ENCODE peak calls at places on chromosomes 4 and X, in ten cellular contexts. X, Y, H, O, L, Z, I, A, K and P are unnamed samples.

GRCh38 chrX:138886769-138887168 is 175.3 kb upstream of the FGF13 start:
- DNase-seq in Z (peak), X (peak), H (no peak), Y (no peak), I (no peak), K (no peak), L (no peak), O (no peak), A (no peak), P (no peak)

GRCh38 chrX:109856974-109857373 is 123.9 kb upstream of the ACSL4 start:
- DNase-seq in Z (no peak), K (no peak), X (peak), H (no peak), A (no peak), L (peak), I (peak), Y (peak), O (peak), P (no peak)

GRCh38 chr4:99219072-99219471 is at the start of gene ADH6:
- DNase-seq in Z (no peak), Y (no peak), A (no peak), L (no peak), K (no peak), I (no peak), X (no peak), O (no peak), H (no peak), P (no peak)

GRCh38 chr4:150280081-150280950 is 202.1 kb downstream of the DCLK2 start:
- DNase-seq in Z (peak), I (no peak), O (no peak), L (peak), K (peak), Y (peak), H (peak), A (no peak), X (peak), P (no peak)

GRCh38 chr4:184097240-184097619 is 120.4 kb downstream of the ENPP6 start:
- DNase-seq in X (peak), L (peak), Y (no peak), A (peak), H (peak), K (no peak), O (peak), Z (peak), I (no peak), P (peak)

GRCh38 chr4:86664959-86665358 is 70.8 kb downstream of the PTPN13 start:
- DNase-seq in K (peak), Y (peak), L (no peak), O (no peak), X (peak), I (no peak), A (no peak), H (peak), Z (peak), P (no peak)

GRCh38 chr4:109739547-109739946 is 9.7 kb upstream of the PLA2G12A start:
- DNase-seq in X (peak), L (no peak), Y (peak), O (no peak), A (no peak), Z (peak), H (no peak), I (no peak), K (no peak), P (no peak)

GRCh38 chr4:140637836-140638235 is 69.1 kb upstream of the UCP1 start:
- DNase-seq in Y (peak), O (peak), H (peak), I (peak), L (peak), A (no peak), X (peak), Z (peak), K (no peak), P (no peak)

GRCh38 chr4:20254517-20255250 is 3.0 kb downstream of the SLIT2 start:
- DNase-seq in H (peak), Z (no peak), L (no peak), O (no peak), A (peak), I (no peak), Y (peak), K (peak), X (peak), P (peak)

GRCh38 chrX:108362026-108362425 is 76.2 kb downstream of the COL4A6 start:
- DNase-seq in L (no peak), H (no peak), O (no peak), Y (no peak), A (no peak), K (no peak), I (no peak), Z (no peak), X (no peak), P (no peak)

GRCh38 chr4:119570401-119570800 is 58.2 kb downstream of the PDE5A start:
- DNase-seq in H (peak), Z (no peak), K (peak), L (no peak), I (no peak), X (peak), Y (peak), O (no peak), A (no peak), P (no peak)

GRCh38 chr4:3047464-3048286 is 26.7 kb downstream of the HTT-AS start:
- DNase-seq in L (peak), Z (peak), K (peak), H (peak), O (peak), I (peak), Y (peak), X (peak), A (peak), P (peak)

GRCh38 chrX:70445876-70446275 is 1.2 kb downstream of the DLG3 start:
- DNase-seq in O (no peak), Y (no peak), X (no peak), H (no peak), I (peak), L (no peak), A (no peak), K (no peak), Z (no peak), P (no peak)

GRCh38 chrX:40171513-40172168 is 73.9 kb upstream of the BCOR start:
- DNase-seq in X (peak), A (peak), L (no peak), K (peak), I (peak), H (peak), O (peak), Y (peak), Z (no peak), P (no peak)

GRCh38 chr4:2937146-2937857 is 25.9 kb downstream of the NOP14 start:
- DNase-seq in X (no peak), Y (no peak), A (peak), L (no peak), K (no peak), H (no peak), I (no peak), Z (no peak), O (peak), P (peak)

GRCh38 chr4:31362756-31363155 is 642.6 kb downstream of the PCDH7 start:
- DNase-seq in I (no peak), H (no peak), A (no peak), Z (no peak), X (no peak), K (no peak), Y (no peak), L (no peak), O (no peak), P (no peak)

GRCh38 chrX:48626401-48627298 is 29.4 kb downstream of the WDR13 start:
- DNase-seq in K (no peak), O (no peak), Y (no peak), I (no peak), X (peak), Z (no peak), H (no peak), L (no peak), A (no peak), P (no peak)

GRCh38 chr4:174214102-174214878 is 69.2 kb downstream of the FBXO8 start:
- DNase-seq in A (no peak), X (peak), K (no peak), I (no peak), Y (no peak), Z (no peak), O (peak), H (no peak), L (no peak), P (no peak)

GRCh38 chrX:22534643-22535042 is 261.9 kb downstream of the CBLL2 start:
- DNase-seq in Y (peak), K (peak), I (no peak), A (peak), L (no peak), O (no peak), Z (peak), H (peak), X (peak), P (no peak)

GRCh38 chr4:20395160-20395773 is 143.6 kb downstream of the SLIT2 start:
- DNase-seq in A (no peak), I (peak), H (peak), K (peak), X (peak), O (peak), L (peak), Z (peak), Y (peak), P (no peak)

GRCh38 chrX:47577424-47577823 is 4.8 kb upstream of the TIMP1 start:
- DNase-seq in I (no peak), K (no peak), A (no peak), Z (no peak), O (no peak), X (no peak), H (no peak), L (no peak), Y (no peak), P (no peak)